ENCODE peak calls at places on chromosomes 13 and 19, in four cellular contexts. Y is EL; W is IMR-90; N is stimulated activated CD4-positive, alpha-beta T cell treated with anti-CD3 and anti-CD28 coated beads, Interleukin-15, amount 100 ng/mL, for 1 hour. J is an unnamed sample.

GRCh38 chr19:30090963-30091362 is 148.9 kb downstream of the URI1 start:
- DNase-seq in Y (no peak), W (no peak), N (no peak), J (no peak)

GRCh38 chr19:40530091-40530901 is 46.4 kb upstream of the SHKBP1 start:
- DNase-seq in W (no peak), Y (no peak), N (no peak), J (no peak)

GRCh38 chr13:74077847-74078246 is 56.4 kb downstream of the KLF12 start:
- DNase-seq in N (no peak), Y (peak), W (no peak), J (no peak)

GRCh38 chr19:40836754-40837429 is 13.4 kb downstream of the CYP2A6 start:
- DNase-seq in Y (no peak), N (no peak), W (no peak), J (no peak)

GRCh38 chr13:32315255-32316029 is at the start of the genes BRCA2 and ZAR1L:
- DNase-seq in N (peak), Y (peak), W (peak), J (peak)

GRCh38 chr19:2312819-2313501 is 5.0 kb upstream of the LINGO3 start:
- DNase-seq in W (no peak), N (no peak), Y (no peak), J (no peak)

GRCh38 chr13:97205971-97206370 is 16.2 kb upstream of the MBNL2 start:
- DNase-seq in W (peak), N (no peak), Y (peak), J (no peak)

GRCh38 chr13:79522583-79522982 is 41.6 kb downstream of the NDFIP2 start:
- DNase-seq in W (peak), Y (peak), N (no peak), J (no peak)

GRCh38 chr19:6654347-6655310 is 15.3 kb downstream of the TNFSF14 start:
- DNase-seq in Y (no peak), W (no peak), N (no peak), J (no peak)

GRCh38 chr13:52849727-52850395 is 1.4 kb upstream of the PCDH8 start:
- DNase-seq in Y (no peak), W (no peak), N (no peak), J (no peak)

GRCh38 chr13:61684976-61685682 is 269.5 kb upstream of the PCDH20 start:
- DNase-seq in Y (no peak), N (no peak), W (no peak), J (no peak)

GRCh38 chr19:3029070-3029923 is at the start of gene TLE2:
- DNase-seq in N (no peak), Y (no peak), W (no peak), J (no peak)